ENCODE peak calls at places on chromosomes 7 and 10, in eight cellular contexts. Z, F, X, C, L, O, Q and V are unnamed samples.
A peak's percentile ranks its signal among the peaks of the same experiment; 100 is the strongest.

GRCh38 chr7:108000875-108001758 is 1.8 kb downstream of the LAMB1 start:
- DNase-seq in Z (peak; percentile 39), F (no peak), X (no peak), C (no peak), L (no peak), O (no peak), Q (no peak), V (peak; percentile 58)

GRCh38 chr7:18345641-18346234 is 149.8 kb upstream of the HDAC9 start:
- DNase-seq in Z (no peak), F (peak; percentile 69), X (peak; percentile 66), C (peak; percentile 15), L (peak; percentile 43), O (peak; percentile 17), Q (peak; percentile 77), V (no peak)

GRCh38 chr10:44334621-44335184 is 50.2 kb downstream of the CXCL12 start:
- DNase-seq in Z (peak; percentile 30), F (no peak), X (no peak), C (no peak), L (no peak), O (no peak), Q (no peak), V (no peak)

GRCh38 chr10:58797356-58797755 is 284.7 kb downstream of the BICC1 start:
- DNase-seq in Z (no peak), F (no peak), X (no peak), C (no peak), L (no peak), O (no peak), Q (no peak), V (no peak)

GRCh38 chr7:3272691-3273141 is 28.3 kb upstream of the SDK1 start:
- DNase-seq in Z (no peak), F (peak; percentile 41), X (no peak), C (no peak), L (peak; percentile 90), O (no peak), Q (peak; percentile 67), V (no peak)

GRCh38 chr7:50339990-50340500 is 35.5 kb downstream of the IKZF1 start:
- DNase-seq in Z (no peak), F (no peak), X (no peak), C (no peak), L (no peak), O (no peak), Q (no peak), V (no peak)

GRCh38 chr10:15367296-15367830 is 3.7 kb downstream of the FAM171A1 start:
- DNase-seq in Z (no peak), F (no peak), X (no peak), C (no peak), L (no peak), O (no peak), Q (no peak), V (no peak)

GRCh38 chr7:35784332-35784731 is 16.5 kb upstream of the SEPTIN7 start:
- DNase-seq in Z (no peak), F (no peak), X (no peak), C (no peak), L (no peak), O (no peak), Q (no peak), V (no peak)

GRCh38 chr10:90862908-90863514 is 5.2 kb upstream of the HTR7 start:
- DNase-seq in Z (no peak), F (peak; percentile 30), X (no peak), C (no peak), L (peak; percentile 36), O (no peak), Q (no peak), V (no peak)

GRCh38 chr10:71049994-71050393 is 161.6 kb upstream of the PCBD1 start:
- DNase-seq in Z (no peak), F (no peak), X (no peak), C (no peak), L (no peak), O (no peak), Q (no peak), V (no peak)

GRCh38 chr10:123449234-123449962 is 216.8 kb upstream of the GPR26 start:
- DNase-seq in Z (no peak), F (no peak), X (no peak), C (no peak), L (no peak), O (no peak), Q (no peak), V (no peak)